ENCODE peak calls at places on chromosomes 6 and 20, in six cellular contexts. P is CD8-positive, alpha-beta T cell; E is uterus; I is right lobe of liver; B is pancreas; X is stomach. K is an unnamed sample. For H3K36me3, the result is how much of the 10 kb centered on the place peaks cover.

GRCh38 chr6:12017876-12018401 is 5.8 kb downstream of the HIVEP1 start:
- DNase-seq in B (no peak), I (no peak), E (no peak), X (no peak), P (no peak), K (no peak)

GRCh38 chr6:111566873-111567517 is 38.7 kb downstream of the TRAF3IP2 start:
- DNase-seq in E (no peak), B (no peak), P (no peak), X (no peak), I (no peak), K (no peak)

GRCh38 chr6:43129434-43130194 is 41.5 kb upstream of the SRF start:
- DNase-seq in P (no peak), X (peak), B (no peak), I (no peak), E (peak), K (no peak)

GRCh38 chr6:43503443-43503842 is 6.7 kb downstream of the LRRC73 start:
- DNase-seq in X (no peak), I (no peak), E (no peak), B (no peak), P (no peak), K (no peak)

GRCh38 chr20:22904411-22904810 is 130.7 kb upstream of the SSTR4 start:
- DNase-seq in E (no peak), P (no peak), B (no peak), X (no peak), I (no peak), K (no peak)

GRCh38 chr6:13538084-13538483 is 36.3 kb upstream of the SIRT5 start:
- DNase-seq in P (no peak), X (no peak), B (no peak), E (no peak), I (no peak), K (no peak)

GRCh38 chr20:10877345-10877744 is 203.5 kb upstream of the JAG1 start:
- DNase-seq in B (no peak), X (no peak), P (no peak), I (no peak), E (peak), K (no peak)

GRCh38 chr6:112029045-112029822 is 24.7 kb upstream of the CCN6 start:
- DNase-seq in I (peak), B (peak), E (no peak), P (peak), X (peak), K (peak)

GRCh38 chr20:58583586-58583985 is 67.5 kb upstream of the STX16 start:
- DNase-seq in X (no peak), E (no peak), I (no peak), B (no peak), P (no peak), K (no peak)

GRCh38 chr6:149830731-149831379 is 33.3 kb downstream of the LRP11 start:
- DNase-seq in X (no peak), P (no peak), B (no peak), I (no peak), E (no peak), K (no peak)

GRCh38 chr6:160042788-160043301 is 74.0 kb downstream of the IGF2R start:
- DNase-seq in B (no peak), X (no peak), I (peak), P (no peak), E (no peak), K (no peak)

GRCh38 chr20:7505152-7505834 is 435.0 kb downstream of the HAO1 start:
- DNase-seq in I (no peak), X (no peak), E (no peak), P (no peak), B (no peak), K (no peak)

GRCh38 chr6:157741321-157741720 is 81.7 kb upstream of the SNX9 start:
- DNase-seq in X (no peak), E (no peak), B (no peak), I (no peak), P (no peak), K (no peak)

GRCh38 chr20:44104807-44105517 is 82.0 kb downstream of the JPH2 start:
- DNase-seq in X (no peak), B (no peak), P (no peak), E (peak), I (peak), K (no peak)

GRCh38 chr6:1461207-1461606 is 71.8 kb downstream of the FOXF2 start:
- DNase-seq in B (no peak), E (no peak), X (no peak), I (no peak), P (no peak), K (no peak)

GRCh38 chr20:34078540-34078939 is 33.5 kb downstream of the EIF2S2 start:
- DNase-seq in I (no peak), E (no peak), P (no peak), B (no peak), X (no peak), K (no peak)
- H3K36me3 ChIP-seq in I (under half), E (under half), P (half or more), B (under half), X (under half), K (half or more)

GRCh38 chr6:123518441-123519190 is 118.1 kb downstream of the TRDN start:
- DNase-seq in I (no peak), B (no peak), P (no peak), E (no peak), X (no peak), K (no peak)
- H3K27ac ChIP-seq in I (no peak), B (no peak), P (no peak), E (no peak), X (no peak), K (no peak)

GRCh38 chr20:46065691-46066090 is 24.1 kb downstream of the NCOA5 start:
- DNase-seq in I (no peak), B (no peak), P (no peak), E (no peak), X (no peak), K (no peak)
- H3K36me3 ChIP-seq in I (under half), B (half or more), P (half or more), E (under half), X (half or more), K (half or more)

GRCh38 chr20:38168791-38169589 is 3.9 kb upstream of the TGM2 start:
- DNase-seq in E (no peak), I (peak), X (peak), B (no peak), P (no peak), K (no peak)

GRCh38 chr20:38167466-38167850 is 2.4 kb upstream of the TGM2 start:
- DNase-seq in X (no peak), P (no peak), B (no peak), I (no peak), E (no peak), K (no peak)

GRCh38 chr20:38166707-38167233 is 1.7 kb upstream of the TGM2 start:
- DNase-seq in P (no peak), E (no peak), B (no peak), X (no peak), I (no peak), K (no peak)

GRCh38 chr20:38169636-38170035 is 4.6 kb upstream of the TGM2 start:
- DNase-seq in B (no peak), P (no peak), X (no peak), E (no peak), I (no peak), K (no peak)

DNA sequence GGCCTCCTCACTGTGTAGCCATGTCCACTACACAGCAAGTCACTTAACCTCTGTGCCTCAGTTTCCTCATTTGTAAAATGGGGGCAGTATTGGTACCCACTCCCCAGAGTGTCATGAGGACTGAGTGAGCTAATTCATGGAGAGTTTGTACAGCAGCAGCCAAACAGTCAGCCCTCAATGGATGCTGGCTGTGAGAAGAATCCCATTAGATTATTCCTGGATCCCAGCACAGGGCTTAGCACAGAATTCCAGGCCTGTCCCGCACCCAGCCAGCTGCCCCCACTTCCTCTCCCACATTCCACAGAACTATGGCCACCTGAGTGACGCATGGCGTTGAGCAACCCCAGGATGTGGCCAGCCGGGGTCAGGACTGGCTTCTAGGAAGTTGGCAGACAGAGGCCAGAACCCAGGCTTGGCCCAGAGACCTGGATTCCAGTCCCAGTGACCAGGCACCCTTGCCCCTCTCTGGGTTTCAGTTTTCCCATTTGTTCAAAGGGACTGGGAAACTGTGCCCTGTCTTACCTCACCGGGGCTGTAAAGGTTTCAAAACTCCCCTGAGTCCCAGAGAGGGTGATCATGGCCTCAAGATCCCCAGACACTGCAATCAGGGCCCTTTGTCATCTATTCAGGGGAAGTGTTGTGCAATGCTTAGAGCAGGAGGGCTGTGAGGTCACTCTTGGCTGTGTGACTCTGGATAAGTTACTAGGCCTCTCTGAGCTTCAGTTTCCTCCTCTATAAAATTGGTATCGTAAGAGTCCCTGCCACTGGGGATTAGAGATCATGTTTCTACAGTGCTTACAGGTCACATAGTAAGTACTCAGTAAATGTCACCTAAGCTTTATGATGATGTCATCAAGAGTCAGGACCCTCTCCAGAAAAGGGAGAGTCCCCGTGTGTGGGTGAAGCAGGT is 3.0 kb upstream of the TGM2 start:
- DNase-seq in E (peak), B (no peak), X (peak), I (peak), P (no peak), K (no peak)
- H3K27ac ChIP-seq in E (peak), B (no peak), X (peak), I (peak), P (no peak), K (no peak)

GRCh38 chr20:45814314-45814713 is 1.9 kb downstream of the UBE2C start:
- DNase-seq in I (no peak), P (no peak), E (no peak), B (no peak), X (no peak), K (no peak)
- H3K36me3 ChIP-seq in I (under half), P (under half), E (under half), B (under half), X (under half), K (under half)

GRCh38 chr6:162728706-162729105 is 932 bp downstream of the PACRG start:
- DNase-seq in B (no peak), P (no peak), X (no peak), E (no peak), I (no peak), K (no peak)

GRCh38 chr6:162726997-162727346 is 594 bp downstream of the PRKN start:
- DNase-seq in B (no peak), P (no peak), X (no peak), I (no peak), E (no peak), K (no peak)

GRCh38 chr6:162727347-162728176 is at the start of the genes PACRG and PRKN:
- DNase-seq in B (peak), X (peak), E (peak), P (peak), I (peak), K (peak)

GRCh38 chr6:162730502-162730901 is 2.7 kb downstream of the PACRG start:
- DNase-seq in X (no peak), E (no peak), I (no peak), P (no peak), B (no peak), K (no peak)

DNA sequence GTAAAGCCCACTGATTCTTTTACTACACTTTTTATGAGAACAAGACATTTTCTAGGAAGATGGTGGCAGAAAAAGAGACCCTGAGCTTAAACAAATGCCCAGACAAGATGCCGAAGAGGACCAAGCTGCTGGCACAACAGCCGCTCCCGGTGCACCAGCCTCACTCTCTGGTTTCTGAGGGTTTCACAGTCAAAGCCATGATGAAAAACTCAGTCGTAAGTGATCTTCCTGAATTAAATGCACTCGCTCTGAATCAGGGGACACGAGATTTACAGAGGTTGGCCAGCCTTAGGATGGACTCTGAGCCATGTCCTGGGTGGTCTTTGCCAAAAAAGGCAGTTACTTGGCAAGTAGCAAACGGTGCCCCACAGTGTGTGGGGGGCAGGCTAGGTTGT is 400 bp downstream of the PACRG start:
- DNase-seq in B (no peak), X (no peak), P (no peak), E (peak), I (no peak), K (no peak)
- H3K27ac ChIP-seq in B (peak), X (peak), P (peak), E (peak), I (no peak), K (peak)

GRCh38 chr20:25278636-25279361 is 30.9 kb downstream of the PYGB start:
- DNase-seq in X (peak), B (peak), P (no peak), E (peak), I (peak), K (no peak)

GRCh38 chr20:25275813-25276532 is 28.1 kb downstream of the PYGB start:
- DNase-seq in E (peak), X (peak), B (peak), I (peak), P (no peak), K (no peak)

GRCh38 chr20:25277941-25278521 is 30.1 kb downstream of the PYGB start:
- DNase-seq in X (peak), B (peak), I (peak), P (no peak), E (peak), K (no peak)

GRCh38 chr20:25276533-25277050 is 28.7 kb downstream of the PYGB start:
- DNase-seq in I (peak), E (peak), X (peak), P (no peak), B (peak), K (no peak)

DNA sequence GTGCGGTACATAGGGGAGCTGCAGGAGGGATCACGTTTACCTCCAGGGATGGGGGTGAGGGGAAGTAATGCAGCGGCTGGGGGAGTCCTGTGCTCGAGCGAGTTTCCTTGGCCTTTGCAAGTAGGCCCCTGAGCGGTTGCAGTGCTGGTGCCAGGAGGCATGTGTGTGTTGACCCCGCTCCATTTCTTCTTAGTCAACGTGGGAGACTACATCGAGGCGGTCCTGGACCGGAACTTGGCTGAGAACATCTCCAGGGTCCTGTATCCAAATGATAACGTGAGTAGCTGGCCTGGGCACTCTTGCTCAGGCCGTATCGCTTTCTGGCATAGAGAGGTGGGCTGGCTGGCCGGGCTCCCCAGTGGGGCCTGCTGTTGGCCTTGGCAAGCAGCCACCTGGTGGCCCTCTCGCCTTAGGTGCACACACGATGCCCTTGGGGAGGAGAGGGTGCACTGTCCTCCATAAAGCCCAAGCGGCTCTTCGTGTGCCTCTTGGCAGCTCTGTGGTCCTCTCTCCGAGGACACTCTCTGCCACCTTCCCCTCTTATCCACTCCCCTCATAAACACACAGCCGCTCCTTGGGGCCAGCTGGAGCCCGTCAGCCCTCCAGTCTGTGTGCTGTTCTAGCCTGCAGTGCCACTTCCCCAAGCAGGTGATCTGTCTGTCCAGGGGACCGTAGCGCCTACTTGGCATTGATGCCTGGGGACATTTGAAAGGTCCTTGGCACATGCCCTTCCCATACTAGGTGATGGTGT is 29.3 kb downstream of the PYGB start:
- DNase-seq in I (peak), P (no peak), B (peak), X (peak), E (peak), K (no peak)
- H3K36me3 ChIP-seq in I (under half), P (half or more), B (under half), X (half or more), E (under half), K (half or more)

DNA sequence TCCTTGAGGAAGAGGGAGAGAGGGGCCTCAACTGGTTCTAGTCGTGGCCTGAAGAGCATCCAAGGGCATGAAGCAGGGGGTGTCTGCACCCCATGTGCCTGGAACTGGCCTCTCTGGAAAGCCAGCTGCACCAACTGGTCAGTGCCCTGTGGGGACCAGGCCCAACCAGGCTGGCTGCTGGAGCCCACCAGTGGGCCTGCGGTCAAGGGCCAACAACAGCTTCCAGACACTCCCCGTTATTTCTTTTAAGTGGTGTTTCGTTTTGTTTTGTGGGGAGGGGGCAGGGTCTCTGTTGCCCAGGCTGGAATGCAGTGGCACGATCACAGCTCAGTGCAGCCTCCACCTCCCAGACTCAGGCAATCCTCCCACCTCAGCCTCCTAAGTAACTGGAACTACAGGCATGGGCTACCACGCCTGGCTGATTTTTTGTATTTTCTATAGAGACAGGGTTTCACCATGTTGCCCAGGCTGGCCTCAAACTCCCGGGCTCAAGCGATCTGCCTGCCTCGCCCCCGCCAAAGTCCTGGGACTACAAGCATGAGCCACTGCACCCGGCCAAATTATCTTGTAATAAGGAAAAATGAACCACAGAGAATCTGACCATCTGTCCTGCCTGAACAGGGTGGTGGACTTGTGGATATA is 11.9 kb upstream of the C20orf144 start:
- DNase-seq in I (no peak), B (no peak), E (no peak), P (no peak), X (no peak), K (no peak)
- H3K27ac ChIP-seq in I (no peak), B (no peak), E (no peak), P (no peak), X (no peak), K (no peak)

DNA sequence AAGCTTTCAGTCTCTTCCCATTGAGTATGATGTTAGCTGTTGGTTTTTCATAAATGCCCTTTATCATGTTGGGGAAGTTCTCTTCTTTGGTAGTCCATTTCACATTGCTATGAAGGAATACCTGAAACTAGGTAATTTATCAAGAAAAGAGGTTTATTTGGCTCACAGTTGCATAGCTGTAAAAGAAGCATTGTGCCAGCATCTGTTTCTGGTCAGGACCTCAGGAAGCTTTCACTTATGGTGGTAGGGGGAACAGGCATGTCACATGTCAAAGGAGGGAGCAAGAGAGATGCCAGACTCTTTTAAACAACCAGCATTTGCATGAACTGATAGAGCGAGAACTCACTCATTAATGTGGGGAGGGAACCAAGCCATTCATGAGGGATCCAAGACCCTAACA is 48.0 kb upstream of the MAPK13 start:
- DNase-seq in I (no peak), P (no peak), X (no peak), B (no peak), E (no peak), K (no peak)
- H3K36me3 ChIP-seq in I (under half), P (under half), X (under half), B (under half), E (under half), K (under half)

DNA sequence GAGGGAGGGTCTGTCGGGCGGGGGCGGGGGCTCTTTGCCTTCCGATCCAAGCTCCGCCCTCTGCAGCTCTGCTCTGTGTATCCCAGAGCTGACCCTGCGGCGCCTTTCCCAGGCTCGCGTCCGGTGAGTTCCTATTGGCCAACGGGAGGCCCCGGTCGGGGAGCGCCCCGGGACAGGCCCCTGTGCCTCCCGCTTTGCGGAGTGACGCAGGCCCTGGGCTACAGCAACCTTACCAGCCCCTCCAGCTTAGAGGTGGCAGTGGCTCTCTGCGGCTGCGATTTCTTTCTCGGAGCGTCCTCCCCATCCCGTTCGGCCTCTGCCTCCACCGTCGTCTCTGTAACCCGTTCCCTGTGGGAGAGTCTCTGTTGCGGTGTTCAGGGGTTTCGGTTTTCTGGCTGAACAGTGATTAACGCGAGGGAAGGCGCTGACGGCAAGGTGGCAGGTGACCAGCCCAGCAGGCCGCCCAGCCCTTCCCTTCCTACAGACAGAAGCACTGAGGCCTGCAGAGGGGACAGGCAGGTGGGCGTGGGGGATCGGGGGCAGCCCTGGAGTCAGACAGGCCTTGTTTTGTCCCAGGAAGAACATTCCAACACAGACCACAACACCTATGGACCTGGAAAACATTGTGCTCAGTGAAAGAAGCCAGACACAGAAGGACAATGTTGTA is 18.1 kb upstream of the CEBPB start:
- DNase-seq in I (peak), P (no peak), B (peak), X (peak), E (peak), K (no peak)
- H3K27ac ChIP-seq in I (peak), P (no peak), B (peak), X (peak), E (peak), K (no peak)

K was measured in effector memory CD4-positive, alpha-beta T cell.